ENCODE peak calls at places on chromosomes 16 and 17, in eight cellular contexts. W is cardiac muscle cell; G is NCI-H2081; S is stimulated activated CD4-positive, alpha-beta T cell treated with anti-CD3 and anti-CD28 coated beads, Interleukin-1b, Interleukin-23, amount 100 ng/mL, for 24 hours; Q is testis; U is activated CD8-positive, alpha-beta T cell treated with anti-CD3 and anti-CD28 coated beads for 36 hours; N is stimulated activated CD8-positive, alpha-beta memory T cell treated with anti-CD3 and anti-CD28 coated beads, Interleukin-2, amount 100 ng/mL, for 1 hour; K is ovary. B is an unnamed sample.
A peak's percentile ranks its signal among the peaks of the same experiment; 100 is the strongest.

GRCh38 chr16:70730016-70730415 is 44.2 kb upstream of the MTSS2 start:
- DNase-seq in W (no peak), G (no peak), S (no peak), Q (no peak), U (no peak), N (no peak), K (no peak), B (no peak)

GRCh38 chr16:86343111-86343642 is 167.2 kb upstream of the FOXF1 start:
- DNase-seq in W (peak; percentile 84), G (no peak), S (no peak), Q (no peak), U (no peak), N (no peak), K (no peak), B (no peak)

GRCh38 chr16:14013571-14014283 is 57.4 kb upstream of the MRTFB start:
- DNase-seq in W (peak; percentile 80), G (no peak), S (no peak), Q (no peak), U (no peak), N (no peak), K (peak; percentile 20), B (no peak)

GRCh38 chr16:51040637-51041036 is 110.4 kb downstream of the SALL1 start:
- DNase-seq in W (no peak), G (no peak), S (no peak), Q (no peak), U (no peak), N (no peak), K (no peak), B (no peak)

GRCh38 chr16:64736887-64737286 is 385.0 kb downstream of the CDH11 start:
- DNase-seq in W (no peak), G (no peak), S (no peak), Q (no peak), U (no peak), N (no peak), K (no peak), B (no peak)

GRCh38 chr17:978110-979093 is 1.2 kb downstream of the NXN start:
- DNase-seq in W (peak; percentile 32), G (peak; percentile 27), S (no peak), Q (no peak), U (no peak), N (no peak), K (no peak), B (no peak)

GRCh38 chr17:8873801-8874715 is 6.6 kb upstream of the PIK3R6 start:
- DNase-seq in W (no peak), G (no peak), S (no peak), Q (no peak), U (no peak), N (no peak), K (no peak), B (no peak)

GRCh38 chr16:66365588-66365987 is 903 bp upstream of the CDH5 start:
- DNase-seq in W (peak; percentile 85), G (no peak), S (no peak), Q (peak; percentile 60), U (no peak), N (no peak), K (peak; percentile 70), B (no peak)

GRCh38 chr17:20073056-20073979 is 64.2 kb downstream of the SPECC1 start:
- DNase-seq in W (peak; percentile 84), G (peak; percentile 3), S (no peak), Q (peak; percentile 56), U (peak; percentile 55), N (peak; percentile 10), K (peak; percentile 60), B (no peak)

B was measured in activated CD4-positive, alpha-beta T cell treated with anti-CD3 and anti-CD28 coated beads, Interleukin-2, amount 50 U/mL, for 24 hours.